ENCODE peak calls at places on chromosomes 12 and 14, in ten cellular contexts. One of them, this sample, is unnamed.

GRCh38 chr12:109255377-109255776 is 53.7 kb downstream of the FOXN4 start:
- DNase-seq in ovary: no peak
- DNase-seq in K562: peak
- DNase-seq in suprapubic skin: no peak
- DNase-seq in upper lobe of left lung: no peak
- DNase-seq in stomach: no peak
- DNase-seq in A549: no peak
- DNase-seq in tibial nerve: no peak
- DNase-seq in transverse colon: no peak
- DNase-seq in esophagus muscularis mucosa: no peak
- DNase-seq in this sample: peak

GRCh38 chr12:56521590-56522371 is at the start of gene RBMS2:
- DNase-seq in upper lobe of left lung: peak
- DNase-seq in ovary: peak
- DNase-seq in stomach: peak
- DNase-seq in transverse colon: peak
- DNase-seq in suprapubic skin: peak
- DNase-seq in K562: peak
- DNase-seq in A549: peak
- DNase-seq in tibial nerve: peak
- DNase-seq in esophagus muscularis mucosa: no peak
- DNase-seq in this sample: peak

GRCh38 chr12:1662761-1663439 is 28.0 kb upstream of the ADIPOR2 start:
- DNase-seq in A549: peak
- DNase-seq in suprapubic skin: no peak
- DNase-seq in esophagus muscularis mucosa: no peak
- DNase-seq in upper lobe of left lung: peak
- DNase-seq in stomach: peak
- DNase-seq in K562: peak
- DNase-seq in ovary: peak
- DNase-seq in tibial nerve: no peak
- DNase-seq in transverse colon: peak
- DNase-seq in this sample: peak

GRCh38 chr14:85527458-85527857 is 2.5 kb upstream of the FLRT2 start:
- DNase-seq in ovary: no peak
- DNase-seq in stomach: no peak
- DNase-seq in upper lobe of left lung: no peak
- DNase-seq in K562: no peak
- DNase-seq in suprapubic skin: no peak
- DNase-seq in A549: no peak
- DNase-seq in tibial nerve: no peak
- DNase-seq in esophagus muscularis mucosa: no peak
- DNase-seq in transverse colon: no peak
- DNase-seq in this sample: no peak

GRCh38 chr12:25313591-25313990 is 62.9 kb upstream of the KRAS start:
- DNase-seq in upper lobe of left lung: no peak
- DNase-seq in K562: no peak
- DNase-seq in suprapubic skin: no peak
- DNase-seq in A549: no peak
- DNase-seq in esophagus muscularis mucosa: no peak
- DNase-seq in ovary: no peak
- DNase-seq in transverse colon: no peak
- DNase-seq in stomach: no peak
- DNase-seq in tibial nerve: no peak
- DNase-seq in this sample: no peak

GRCh38 chr12:30794591-30795409 is 40.0 kb upstream of the CAPRIN2 start:
- DNase-seq in K562: peak
- DNase-seq in A549: peak
- DNase-seq in transverse colon: no peak
- DNase-seq in tibial nerve: no peak
- DNase-seq in ovary: no peak
- DNase-seq in upper lobe of left lung: no peak
- DNase-seq in stomach: no peak
- DNase-seq in suprapubic skin: no peak
- DNase-seq in esophagus muscularis mucosa: no peak
- DNase-seq in this sample: no peak

GRCh38 chr12:52436000-52436827 is 2.0 kb upstream of the KRT75 start:
- DNase-seq in transverse colon: no peak
- DNase-seq in upper lobe of left lung: no peak
- DNase-seq in K562: no peak
- DNase-seq in ovary: no peak
- DNase-seq in esophagus muscularis mucosa: no peak
- DNase-seq in tibial nerve: no peak
- DNase-seq in stomach: no peak
- DNase-seq in A549: no peak
- DNase-seq in suprapubic skin: peak
- DNase-seq in this sample: no peak

GRCh38 chr12:48765753-48766162 is 23.1 kb downstream of the ADCY6 start:
- DNase-seq in suprapubic skin: peak
- DNase-seq in transverse colon: no peak
- DNase-seq in A549: no peak
- DNase-seq in tibial nerve: no peak
- DNase-seq in stomach: no peak
- DNase-seq in K562: no peak
- DNase-seq in upper lobe of left lung: no peak
- DNase-seq in esophagus muscularis mucosa: no peak
- DNase-seq in ovary: peak
- DNase-seq in this sample: no peak

GRCh38 chr12:50537538-50537919 is 32.7 kb downstream of the DIP2B start:
- DNase-seq in K562: no peak
- DNase-seq in ovary: no peak
- DNase-seq in tibial nerve: no peak
- DNase-seq in A549: peak
- DNase-seq in stomach: no peak
- DNase-seq in upper lobe of left lung: no peak
- DNase-seq in esophagus muscularis mucosa: no peak
- DNase-seq in suprapubic skin: no peak
- DNase-seq in transverse colon: no peak
- DNase-seq in this sample: no peak

GRCh38 chr14:103611215-103611614 is 17.8 kb upstream of the KLC1 start:
- DNase-seq in esophagus muscularis mucosa: no peak
- DNase-seq in tibial nerve: no peak
- DNase-seq in stomach: no peak
- DNase-seq in upper lobe of left lung: no peak
- DNase-seq in transverse colon: no peak
- DNase-seq in suprapubic skin: no peak
- DNase-seq in A549: no peak
- DNase-seq in ovary: no peak
- DNase-seq in K562: no peak
- DNase-seq in this sample: no peak

GRCh38 chr14:103607822-103608221 is 21.2 kb upstream of the KLC1 start:
- DNase-seq in esophagus muscularis mucosa: no peak
- DNase-seq in K562: no peak
- DNase-seq in ovary: no peak
- DNase-seq in tibial nerve: no peak
- DNase-seq in A549: no peak
- DNase-seq in upper lobe of left lung: no peak
- DNase-seq in transverse colon: no peak
- DNase-seq in suprapubic skin: no peak
- DNase-seq in stomach: no peak
- DNase-seq in this sample: no peak

GRCh38 chr14:103604620-103605019 is 24.4 kb upstream of the KLC1 start:
- DNase-seq in stomach: no peak
- DNase-seq in ovary: no peak
- DNase-seq in tibial nerve: no peak
- DNase-seq in K562: no peak
- DNase-seq in transverse colon: no peak
- DNase-seq in suprapubic skin: no peak
- DNase-seq in upper lobe of left lung: no peak
- DNase-seq in esophagus muscularis mucosa: no peak
- DNase-seq in A549: no peak
- DNase-seq in this sample: no peak

DNA sequence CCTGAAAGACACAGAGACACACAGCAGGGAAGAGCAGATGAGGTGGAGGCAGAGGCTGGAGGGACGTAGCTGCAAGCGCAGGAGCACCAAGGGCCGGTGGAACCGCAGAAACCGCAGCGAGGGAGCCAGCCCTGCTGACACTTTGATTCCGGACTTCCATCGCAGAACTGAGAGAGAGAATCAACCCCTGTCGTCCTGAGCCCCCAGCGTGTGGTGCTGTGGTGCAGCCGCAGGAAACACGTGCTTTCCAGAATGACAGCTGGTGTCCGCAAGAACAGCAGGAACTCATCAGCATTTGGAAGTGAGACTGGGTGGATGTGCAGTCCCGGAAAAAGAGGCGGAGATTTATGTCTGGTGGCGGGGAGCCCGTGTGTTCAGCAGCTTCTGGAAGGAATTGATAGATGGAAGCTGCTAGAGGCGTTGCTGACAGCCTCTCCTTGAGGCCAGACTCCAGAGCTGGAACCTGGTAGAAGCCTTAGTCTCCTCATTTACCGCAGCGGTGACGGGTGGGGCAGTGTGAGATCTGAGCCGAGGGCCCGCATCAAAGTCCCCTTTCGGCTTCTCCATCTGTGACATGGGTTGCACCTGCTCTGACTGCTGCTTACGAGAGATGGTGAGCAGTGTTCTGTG is 21.9 kb upstream of the KLC1 start:
- DNase-seq in esophagus muscularis mucosa: peak
- DNase-seq in suprapubic skin: peak
- DNase-seq in K562: peak
- DNase-seq in tibial nerve: peak
- DNase-seq in A549: no peak
- DNase-seq in ovary: peak
- DNase-seq in transverse colon: peak
- DNase-seq in upper lobe of left lung: peak
- DNase-seq in stomach: peak
- DNase-seq in this sample: peak
- TF ChIP-seq EP300 in esophagus muscularis mucosa: no peak
- TF ChIP-seq EP300 in suprapubic skin: no peak
- TF ChIP-seq EP300 in K562: no peak
- TF ChIP-seq EP300 in tibial nerve: peak
- TF ChIP-seq EP300 in A549: no peak
- TF ChIP-seq EP300 in ovary: no peak
- TF ChIP-seq EP300 in transverse colon: no peak
- TF ChIP-seq EP300 in upper lobe of left lung: no peak
- TF ChIP-seq EP300 in stomach: no peak
- TF ChIP-seq EP300 in this sample: no peak

DNA sequence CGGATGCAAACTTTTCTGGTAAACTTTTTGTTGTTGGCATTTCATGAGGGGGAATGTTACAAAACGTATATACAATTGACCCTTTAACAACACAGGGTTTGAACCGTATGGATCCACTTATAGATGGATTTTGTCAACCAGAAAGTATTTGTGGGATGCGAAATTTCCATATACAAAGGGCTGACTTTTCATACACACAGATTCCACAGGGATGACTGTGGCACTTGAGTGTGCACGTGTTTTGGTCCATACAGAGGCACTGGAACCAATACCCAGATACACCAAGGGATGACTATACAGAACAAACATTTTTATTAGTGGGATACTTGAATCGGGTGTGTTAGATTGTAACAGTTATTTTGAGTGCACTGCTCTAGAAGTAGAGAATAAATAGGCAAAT is 29.8 kb upstream of the CCT2 start:
- DNase-seq in stomach: no peak
- DNase-seq in esophagus muscularis mucosa: no peak
- DNase-seq in A549: peak
- DNase-seq in transverse colon: no peak
- DNase-seq in tibial nerve: no peak
- DNase-seq in K562: no peak
- DNase-seq in upper lobe of left lung: no peak
- DNase-seq in suprapubic skin: no peak
- DNase-seq in ovary: no peak
- DNase-seq in this sample: no peak
- TF ChIP-seq EP300 in stomach: no peak
- TF ChIP-seq EP300 in esophagus muscularis mucosa: no peak
- TF ChIP-seq EP300 in A549: no peak
- TF ChIP-seq EP300 in transverse colon: no peak
- TF ChIP-seq EP300 in tibial nerve: no peak
- TF ChIP-seq EP300 in K562: no peak
- TF ChIP-seq EP300 in upper lobe of left lung: no peak
- TF ChIP-seq EP300 in suprapubic skin: no peak
- TF ChIP-seq EP300 in ovary: no peak
- TF ChIP-seq EP300 in this sample: no peak

GRCh38 chr12:23066095-23066494 is 441.1 kb downstream of the ETNK1 start:
- DNase-seq in stomach: no peak
- DNase-seq in transverse colon: no peak
- DNase-seq in esophagus muscularis mucosa: no peak
- DNase-seq in suprapubic skin: no peak
- DNase-seq in K562: no peak
- DNase-seq in ovary: no peak
- DNase-seq in A549: no peak
- DNase-seq in tibial nerve: no peak
- DNase-seq in upper lobe of left lung: no peak
- DNase-seq in this sample: no peak
- TF ChIP-seq EP300 in stomach: no peak
- TF ChIP-seq EP300 in transverse colon: no peak
- TF ChIP-seq EP300 in esophagus muscularis mucosa: no peak
- TF ChIP-seq EP300 in suprapubic skin: no peak
- TF ChIP-seq EP300 in K562: no peak
- TF ChIP-seq EP300 in ovary: no peak
- TF ChIP-seq EP300 in A549: no peak
- TF ChIP-seq EP300 in tibial nerve: no peak
- TF ChIP-seq EP300 in upper lobe of left lung: no peak
- TF ChIP-seq EP300 in this sample: no peak

DNA sequence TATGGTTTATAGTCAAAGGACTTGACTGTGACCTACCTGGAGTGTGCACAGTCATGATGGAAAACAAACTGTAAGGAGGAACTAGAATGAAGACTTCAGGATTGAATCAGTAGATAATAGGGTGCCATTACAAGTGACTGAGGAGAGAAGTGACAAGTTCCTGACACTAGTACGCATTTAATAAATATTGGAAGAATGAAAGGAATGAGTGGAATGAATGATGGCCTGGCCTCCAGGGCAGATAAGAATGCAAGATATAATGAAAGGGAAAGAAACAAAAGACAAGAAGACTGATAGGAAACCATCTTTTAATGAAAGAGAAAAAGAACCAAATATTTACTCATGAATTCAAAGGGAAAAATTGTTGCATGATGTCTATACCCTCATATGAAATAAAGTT is 44.7 kb upstream of the NEDD1 start:
- DNase-seq in tibial nerve: no peak
- DNase-seq in ovary: no peak
- DNase-seq in stomach: no peak
- DNase-seq in A549: no peak
- DNase-seq in transverse colon: no peak
- DNase-seq in esophagus muscularis mucosa: no peak
- DNase-seq in K562: no peak
- DNase-seq in suprapubic skin: no peak
- DNase-seq in upper lobe of left lung: no peak
- DNase-seq in this sample: no peak
- TF ChIP-seq EP300 in tibial nerve: no peak
- TF ChIP-seq EP300 in ovary: no peak
- TF ChIP-seq EP300 in stomach: no peak
- TF ChIP-seq EP300 in A549: no peak
- TF ChIP-seq EP300 in transverse colon: no peak
- TF ChIP-seq EP300 in esophagus muscularis mucosa: no peak
- TF ChIP-seq EP300 in K562: no peak
- TF ChIP-seq EP300 in suprapubic skin: no peak
- TF ChIP-seq EP300 in upper lobe of left lung: no peak
- TF ChIP-seq EP300 in this sample: no peak

This sample was measured in sigmoid colon.